ENCODE peak calls at places on chromosomes 2 and 18, in six cellular contexts. Z is A549, M is adrenal gland, Q is right lobe of liver, E is NB4, T is Peyer's patch. A is an unnamed sample.

GRCh38 chr18:11733031-11733430 is 44.0 kb downstream of the GNAL start:
- DNase-seq in M (peak), Q (peak), E (peak), Z (peak), T (peak), A (peak)

GRCh38 chr2:159801925-159802324 is 3.9 kb upstream of the CD302 start:
- DNase-seq in Z (no peak), M (no peak), Q (no peak), T (no peak), E (peak), A (no peak)

GRCh38 chr2:39679805-39680204 is 14.1 kb downstream of the TMEM178A start:
- DNase-seq in Z (no peak), Q (no peak), T (no peak), E (no peak), M (no peak), A (no peak)

GRCh38 chr2:193695367-193695766 is 1500.6 kb upstream of the TMEFF2 start:
- DNase-seq in M (no peak), Z (no peak), T (no peak), Q (no peak), E (peak), A (no peak)

GRCh38 chr2:64866797-64867196 is 122.4 kb upstream of the SLC1A4 start:
- DNase-seq in Z (no peak), E (no peak), M (peak), T (no peak), Q (peak), A (no peak)

GRCh38 chr2:191995285-191995684 is 148.4 kb upstream of the CAVIN2 start:
- DNase-seq in Z (no peak), Q (no peak), T (no peak), M (no peak), E (peak), A (no peak)

GRCh38 chr2:236366406-236366805 is 102.2 kb upstream of the ASB18 start:
- DNase-seq in E (peak), T (no peak), M (no peak), Z (no peak), Q (no peak), A (no peak)

GRCh38 chr2:238167344-238167715 is 8.6 kb downstream of the ERFE start:
- DNase-seq in Q (no peak), T (peak), Z (no peak), M (no peak), E (no peak), A (no peak)

GRCh38 chr18:57771183-57771582 is 31.9 kb downstream of the ATP8B1 start:
- DNase-seq in Q (no peak), Z (no peak), E (peak), T (no peak), M (no peak), A (no peak)

GRCh38 chr2:68878753-68879152 is 7.6 kb upstream of the BMP10 start:
- DNase-seq in M (no peak), Z (no peak), T (no peak), Q (no peak), E (no peak), A (no peak)

GRCh38 chr18:10242922-10243680 is 211.3 kb upstream of the APCDD1 start:
- DNase-seq in Z (no peak), Q (no peak), E (no peak), T (no peak), M (no peak), A (no peak)

GRCh38 chr2:134253117-134253704 is 661 bp upstream of the MGAT5 start:
- DNase-seq in M (no peak), Z (no peak), E (no peak), T (no peak), Q (no peak), A (no peak)

GRCh38 chr18:46437019-46437418 is 220.0 kb downstream of the LOXHD1 start:
- DNase-seq in Q (no peak), T (no peak), Z (no peak), M (no peak), E (no peak), A (no peak)

GRCh38 chr2:43305537-43305936 is 79.1 kb upstream of the ZFP36L2 start:
- DNase-seq in E (no peak), Q (no peak), T (no peak), M (peak), Z (no peak), A (peak)

GRCh38 chr2:177826897-177827296 is 245.7 kb downstream of the PDE11A start:
- DNase-seq in E (no peak), Q (no peak), M (no peak), Z (no peak), T (no peak), A (no peak)

GRCh38 chr18:13530879-13531387 is 195.4 kb downstream of the FAM210A start:
- DNase-seq in M (peak), Q (peak), T (no peak), E (peak), Z (no peak), A (peak)

GRCh38 chr2:68238955-68239822 is 13.1 kb downstream of the PPP3R1 start:
- DNase-seq in T (no peak), M (no peak), E (peak), Q (no peak), Z (no peak), A (no peak)

GRCh38 chr2:88638743-88639142 is 11.5 kb upstream of the EIF2AK3 start:
- DNase-seq in Z (no peak), M (no peak), Q (no peak), T (no peak), E (no peak), A (no peak)

GRCh38 chr2:156300337-156300736 is 32.2 kb downstream of the NR4A2 start:
- DNase-seq in Z (no peak), M (no peak), Q (no peak), T (no peak), E (no peak), A (no peak)

GRCh38 chr2:111054791-111055627 is 65.7 kb upstream of the BCL2L11 start:
- DNase-seq in Z (no peak), Q (no peak), M (no peak), T (no peak), E (no peak), A (no peak)

GRCh38 chr2:69309336-69310048 is 77.5 kb downstream of the GFPT1 start:
- DNase-seq in E (no peak), T (peak), Z (no peak), M (no peak), Q (no peak), A (peak)

GRCh38 chr2:95231723-95232122 is 24.4 kb downstream of the ZNF892 start:
- DNase-seq in Q (peak), Z (peak), E (peak), M (no peak), T (peak), A (no peak)

GRCh38 chr2:134268265-134268664 is 14.4 kb downstream of the MGAT5 start:
- DNase-seq in T (no peak), M (no peak), E (no peak), Z (no peak), Q (no peak), A (no peak)

GRCh38 chr2:7601990-7602389 is 684.8 kb downstream of the RNF144A start:
- DNase-seq in E (no peak), Q (no peak), M (no peak), T (no peak), Z (no peak), A (no peak)

GRCh38 chr2:178267660-178268059 is 73.3 kb downstream of the OSBPL6 start:
- DNase-seq in Q (no peak), Z (no peak), M (no peak), T (no peak), E (no peak), A (no peak)

GRCh38 chr2:233062946-233063268 is 2.8 kb downstream of the INPP5D start:
- DNase-seq in Z (no peak), T (no peak), E (no peak), Q (no peak), M (no peak), A (no peak)

GRCh38 chr2:233061007-233061590 is 957 bp downstream of the INPP5D start:
- DNase-seq in E (peak), Z (no peak), Q (no peak), M (no peak), T (no peak), A (peak)

GRCh38 chr2:233061591-233062446 is 1.7 kb downstream of the INPP5D start:
- DNase-seq in E (peak), T (no peak), Q (no peak), Z (no peak), M (no peak), A (peak)

GRCh38 chr2:233063269-233063975 is 3.3 kb downstream of the INPP5D start:
- DNase-seq in E (peak), M (no peak), Q (peak), T (peak), Z (peak), A (peak)

GRCh38 chr2:233062447-233062842 is 2.3 kb downstream of the INPP5D start:
- DNase-seq in Z (no peak), M (no peak), E (peak), T (no peak), Q (peak), A (peak)
- TF ChIP-seq POLR2A in Z (no peak), M (no peak), E (peak), T (no peak), Q (no peak), A (no peak)

DNA sequence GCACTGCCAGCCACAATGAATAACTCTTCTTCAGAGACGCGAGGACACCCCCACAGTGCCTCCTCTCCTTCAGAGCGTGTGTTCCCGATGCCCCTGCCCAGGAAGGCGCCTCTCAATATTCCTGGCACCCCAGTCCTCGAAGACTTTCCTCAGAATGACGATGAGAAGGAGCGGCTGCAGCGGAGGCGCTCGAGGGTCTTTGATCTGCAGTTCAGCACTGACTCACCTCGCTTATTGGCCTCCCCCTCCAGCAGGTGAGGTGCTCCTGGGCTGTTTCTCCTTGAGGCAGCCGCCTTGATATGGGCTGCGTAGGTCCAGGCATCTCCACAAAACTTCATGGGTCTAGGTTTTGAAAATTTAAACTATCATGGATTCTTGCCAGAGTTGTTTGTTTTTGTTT is 6.1 kb downstream of the NCAPH start:
- DNase-seq in Z (no peak), M (no peak), T (no peak), Q (no peak), E (no peak), A (no peak)
- TF ChIP-seq POLR2A in Z (no peak), M (no peak), T (no peak), Q (no peak), E (no peak), A (no peak)

DNA sequence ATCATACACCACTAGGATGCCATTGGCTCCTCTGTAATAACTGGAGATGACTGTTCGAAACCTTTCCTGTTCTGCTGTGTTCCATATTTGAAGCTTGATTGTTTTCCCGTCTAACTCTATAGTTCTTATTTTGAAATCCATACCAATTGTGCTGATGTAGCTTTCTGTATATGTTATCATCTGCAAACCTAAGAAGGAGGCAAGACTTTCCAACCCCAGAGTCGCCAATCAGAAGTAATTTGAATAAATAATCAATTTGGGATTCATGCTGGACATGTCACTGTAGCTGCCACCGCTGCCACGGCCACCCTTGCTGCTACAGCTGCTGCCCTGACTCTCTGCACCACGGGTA is 20.7 kb downstream of the STAT1 start:
- DNase-seq in M (no peak), T (no peak), Z (no peak), E (no peak), Q (no peak), A (no peak)
- TF ChIP-seq POLR2A in M (no peak), T (no peak), Z (no peak), E (no peak), Q (no peak), A (no peak)

GRCh38 chr2:174014021-174014698 is 49.0 kb upstream of the SP3 start:
- DNase-seq in M (no peak), T (no peak), E (peak), Q (no peak), Z (no peak), A (no peak)

GRCh38 chr2:174012347-174013309 is 47.5 kb upstream of the SP3 start:
- DNase-seq in E (peak), M (peak), Z (no peak), Q (no peak), T (peak), A (peak)

GRCh38 chr2:174014699-174015070 is 49.5 kb upstream of the SP3 start:
- DNase-seq in E (peak), T (no peak), Q (no peak), M (no peak), Z (no peak), A (peak)

GRCh38 chr2:174011796-174012195 is 46.6 kb upstream of the SP3 start:
- DNase-seq in Z (no peak), T (no peak), Q (no peak), E (no peak), M (no peak), A (no peak)

GRCh38 chr2:174013310-174013751 is 48.2 kb upstream of the SP3 start:
- DNase-seq in Q (no peak), M (peak), E (peak), Z (no peak), T (no peak), A (peak)
- TF ChIP-seq POLR2A in Q (no peak), M (no peak), E (no peak), Z (no peak), T (no peak), A (peak)

GRCh38 chr18:63152791-63153190 is 166.8 kb downstream of the BCL2 start:
- DNase-seq in Q (no peak), Z (no peak), T (no peak), M (no peak), E (no peak), A (no peak)

GRCh38 chr18:63154350-63155152 is 165.0 kb downstream of the BCL2 start:
- DNase-seq in Q (no peak), M (no peak), Z (no peak), E (no peak), T (no peak), A (no peak)

GRCh38 chr18:63155910-63156773 is 163.4 kb downstream of the BCL2 start:
- DNase-seq in T (no peak), E (no peak), Z (no peak), Q (no peak), M (no peak), A (no peak)

GRCh38 chr18:63157293-63158011 is 162.1 kb downstream of the BCL2 start:
- DNase-seq in M (no peak), T (no peak), Q (no peak), E (no peak), Z (no peak), A (no peak)

DNA sequence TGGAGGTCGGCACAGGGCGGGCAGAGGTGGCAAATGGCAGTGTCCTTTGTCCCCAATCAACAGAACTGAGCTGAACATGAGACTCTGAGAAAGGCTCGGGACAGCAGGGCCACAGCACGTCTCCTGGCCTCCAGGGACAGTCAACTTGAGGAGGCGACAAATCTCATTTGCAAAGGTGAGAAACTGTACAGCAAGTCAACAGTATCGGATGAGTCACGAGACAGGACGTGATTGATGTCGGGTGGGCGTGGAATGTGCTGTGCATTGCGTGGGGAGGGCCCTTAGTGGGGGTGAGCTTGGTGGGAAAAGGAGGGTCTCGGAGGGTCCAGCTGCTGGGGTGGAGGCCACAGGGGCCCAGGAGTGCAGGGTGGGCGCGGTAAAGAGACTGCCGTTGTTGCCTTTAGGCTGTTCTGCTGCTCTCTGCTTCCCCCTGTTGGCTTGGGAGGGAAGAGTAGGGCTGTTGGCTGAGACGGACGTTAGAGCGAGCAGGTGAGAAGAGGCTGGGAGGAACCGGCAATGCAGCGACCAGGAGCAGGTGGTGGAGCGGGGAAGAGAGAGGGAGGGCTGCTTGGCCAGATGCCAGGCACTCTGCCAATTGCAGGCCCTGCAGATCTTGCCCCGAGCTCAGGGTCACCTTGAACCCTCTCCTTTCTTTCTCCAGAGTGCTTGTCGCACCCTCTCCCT is 164.3 kb downstream of the BCL2 start:
- DNase-seq in Q (peak), Z (peak), E (peak), T (peak), M (peak), A (peak)
- TF ChIP-seq POLR2A in Q (no peak), Z (no peak), E (no peak), T (peak), M (no peak), A (no peak)

A was measured in sigmoid colon.